ENCODE peak calls at places on chromosomes 16 and 17, in four cellular contexts. Y is epithelial cell of esophagus, A is posterior cingulate gyrus, M is amygdala. V is an unnamed sample.

GRCh38 chr16:58661199-58661830 is 23.3 kb downstream of the SLC38A7 start:
- DNase-seq in A (no peak), M (peak; percentile 30), Y (peak; percentile 87), V (peak; percentile 95)

GRCh38 chr16:1746693-1747195 is 24.6 kb downstream of the NME3 start:
- DNase-seq in Y (no peak), A (no peak), M (no peak), V (no peak)

GRCh38 chr17:41492351-41492750 is 2.6 kb upstream of the KRT36 start:
- DNase-seq in M (no peak), A (no peak), Y (no peak), V (no peak)

GRCh38 chr16:24980077-24980793 is 34.9 kb downstream of the ARHGAP17 start:
- DNase-seq in Y (peak; percentile 69), M (no peak), A (no peak), V (no peak)

GRCh38 chr17:33647976-33648375 is 354.9 kb upstream of the ASIC2 start:
- DNase-seq in M (peak; percentile 25), A (peak; percentile 57), Y (peak; percentile 38), V (peak; percentile 32)

GRCh38 chr16:77805403-77805802 is 17.0 kb downstream of the VAT1L start:
- DNase-seq in M (no peak), A (no peak), Y (no peak), V (no peak)

GRCh38 chr17:34706029-34706428 is 126.6 kb downstream of the TMEM132E start:
- DNase-seq in M (no peak), A (no peak), Y (peak; percentile 8), V (peak; percentile 13)

GRCh38 chr16:74024997-74025396 is 271.6 kb upstream of the PSMD7 start:
- DNase-seq in Y (no peak), A (no peak), M (no peak), V (no peak)

GRCh38 chr16:76899767-76900166 is 291.2 kb upstream of the MON1B start:
- DNase-seq in A (no peak), M (no peak), Y (no peak), V (no peak)

GRCh38 chr17:4477286-4477791 is 21.3 kb upstream of the SPNS2 start:
- DNase-seq in M (no peak), Y (peak; percentile 30), A (no peak), V (no peak)

GRCh38 chr16:74844041-74844826 is 69.6 kb upstream of the FA2H start:
- DNase-seq in Y (peak; percentile 61), M (no peak), A (no peak), V (no peak)

GRCh38 chr17:13941781-13942180 is 127.5 kb upstream of the COX10 start:
- DNase-seq in M (no peak), A (no peak), Y (no peak), V (no peak)

GRCh38 chr16:75251280-75252048 is at the start of gene BCAR1:
- DNase-seq in M (peak; percentile 89), Y (peak; percentile 89), A (peak; percentile 84), V (peak; percentile 88)

GRCh38 chr17:42192189-42193126 is 1.8 kb downstream of the GHDC start:
- DNase-seq in Y (no peak), M (no peak), A (no peak), V (no peak)

GRCh38 chr16:74275031-74275636 is 21.5 kb upstream of the PSMD7 start:
- DNase-seq in Y (peak; percentile 46), A (no peak), M (no peak), V (peak; percentile 39)

GRCh38 chr17:61251939-61252865 is 147.4 kb upstream of the TBX2 start:
- DNase-seq in A (peak; percentile 31), Y (no peak), M (peak; percentile 50), V (peak; percentile 84)

GRCh38 chr16:84922351-84923135 is 88.8 kb downstream of the ZDHHC7 start:
- DNase-seq in A (peak; percentile 25), M (peak; percentile 59), Y (no peak), V (peak; percentile 31)

GRCh38 chr17:64112978-64113377 is 17.0 kb downstream of the ERN1 start:
- DNase-seq in A (no peak), Y (no peak), M (no peak), V (no peak)

GRCh38 chr16:88752386-88753002 is 32.5 kb downstream of the PIEZO1 start:
- DNase-seq in Y (no peak), A (no peak), M (no peak), V (no peak)

GRCh38 chr17:61770752-61771533 is 92.4 kb downstream of the BRIP1 start:
- DNase-seq in Y (peak; percentile 17), M (no peak), A (no peak), V (no peak)

GRCh38 chr16:55821210-55821609 is 11.7 kb downstream of the CES1 start:
- DNase-seq in A (no peak), Y (no peak), M (no peak), V (no peak)

GRCh38 chr17:76261421-76262215 is 3.5 kb upstream of the UBALD2 start:
- DNase-seq in A (no peak), Y (peak; percentile 66), M (no peak), V (no peak)

GRCh38 chr17:27667656-27668487 is 36.9 kb downstream of the LGALS9 start:
- DNase-seq in Y (no peak), M (no peak), A (no peak), V (no peak)

GRCh38 chr17:66661411-66661843 is 173.5 kb upstream of the CACNG5 start:
- DNase-seq in A (no peak), Y (peak; percentile 92), M (no peak), V (no peak)

GRCh38 chr16:65394306-65394705 is 272.4 kb upstream of the CDH11 start:
- DNase-seq in M (no peak), A (no peak), Y (no peak), V (no peak)

GRCh38 chr16:72963508-72963907 is 84.4 kb downstream of the ZFHX3 start:
- DNase-seq in M (no peak), Y (no peak), A (no peak), V (no peak)

GRCh38 chr17:42288985-42289862 is 926 bp downstream of the STAT5A start:
- DNase-seq in M (no peak), A (no peak), Y (no peak), V (no peak)

GRCh38 chr16:29698042-29698441 is 19.1 kb downstream of the QPRT start:
- DNase-seq in M (no peak), A (no peak), Y (no peak), V (no peak)

GRCh38 chr17:4163951-4164350 is 21.0 kb downstream of the CYB5D2 start:
- DNase-seq in Y (peak; percentile 61), M (no peak), A (no peak), V (peak; percentile 68)

GRCh38 chr17:37562016-37562745 is 47.0 kb downstream of the SYNRG start:
- DNase-seq in M (no peak), A (no peak), Y (no peak), V (no peak)

GRCh38 chr17:68544521-68544920 is 32.3 kb downstream of the PRKAR1A start:
- DNase-seq in M (no peak), Y (no peak), A (no peak), V (no peak)

GRCh38 chr17:31211352-31212012 is 85.6 kb downstream of the OMG start:
- DNase-seq in Y (peak; percentile 76), M (no peak), A (no peak), V (no peak)

GRCh38 chr16:57540387-57540786 is 2.1 kb upstream of the ADGRG5 start:
- DNase-seq in Y (no peak), A (no peak), M (no peak), V (no peak)

GRCh38 chr16:9280067-9280466 is 188.6 kb downstream of the HAPSTR1 start:
- DNase-seq in Y (no peak), M (no peak), A (no peak), V (no peak)

GRCh38 chr17:41583137-41584127 is 3.3 kb downstream of the KRT14 start:
- DNase-seq in Y (peak; percentile 82), M (no peak), A (no peak), V (no peak)

GRCh38 chr17:52157603-52158449 is 688 bp downstream of the CA10 start:
- DNase-seq in M (no peak), Y (no peak), A (peak; percentile 8), V (no peak)

GRCh38 chr17:82812058-82812457 is 27.8 kb downstream of the ZNF750 start:
- DNase-seq in A (no peak), M (no peak), Y (no peak), V (no peak)

GRCh38 chr16:78100162-78100467 is 661 bp downstream of the WWOX start:
- DNase-seq in Y (no peak), M (no peak), A (no peak), V (no peak)

V was measured in AG08395.